ENCODE peak calls at places on chromosomes 6 and 20, in four cellular contexts. One of them, this sample, is unnamed.

GRCh38 chr20:63698739-63699465 is 2.5 kb downstream of the TNFRSF6B start:
- DNase-seq in gastrocnemius medialis: no peak
- DNase-seq in uterus: peak; percentile 66
- DNase-seq in SK-N-SH: peak; percentile 58
- DNase-seq in this sample: no peak

GRCh38 chr6:79188885-79189505 is 45.5 kb downstream of the HMGN3 start:
- DNase-seq in gastrocnemius medialis: no peak
- DNase-seq in uterus: no peak
- DNase-seq in SK-N-SH: no peak
- DNase-seq in this sample: no peak

GRCh38 chr6:69293471-69293870 is 503.3 kb downstream of the LMBRD1 start:
- DNase-seq in gastrocnemius medialis: no peak
- DNase-seq in uterus: no peak
- DNase-seq in SK-N-SH: no peak
- DNase-seq in this sample: no peak

GRCh38 chr6:74187811-74188210 is 491.8 kb downstream of the CD109 start:
- DNase-seq in gastrocnemius medialis: no peak
- DNase-seq in uterus: no peak
- DNase-seq in SK-N-SH: no peak
- DNase-seq in this sample: no peak

GRCh38 chr6:15499591-15499990 is 163.2 kb downstream of the DTNBP1 start:
- DNase-seq in gastrocnemius medialis: no peak
- DNase-seq in uterus: no peak
- DNase-seq in SK-N-SH: no peak
- DNase-seq in this sample: no peak

GRCh38 chr6:98833101-98834059 is 994 bp upstream of the POU3F2 start:
- DNase-seq in gastrocnemius medialis: no peak
- DNase-seq in uterus: no peak
- DNase-seq in SK-N-SH: peak; percentile 80
- DNase-seq in this sample: no peak

GRCh38 chr6:40803897-40804702 is 216.9 kb upstream of the LRFN2 start:
- DNase-seq in gastrocnemius medialis: no peak
- DNase-seq in uterus: no peak
- DNase-seq in SK-N-SH: no peak
- DNase-seq in this sample: no peak

GRCh38 chr20:60565093-60565492 is 606.9 kb downstream of the CDH26 start:
- DNase-seq in gastrocnemius medialis: no peak
- DNase-seq in uterus: peak; percentile 22
- DNase-seq in SK-N-SH: no peak
- DNase-seq in this sample: no peak

GRCh38 chr6:142842423-142843261 is 102.3 kb downstream of the HIVEP2 start:
- DNase-seq in gastrocnemius medialis: no peak
- DNase-seq in uterus: no peak
- DNase-seq in SK-N-SH: peak; percentile 25
- DNase-seq in this sample: peak; percentile 78
- H3K4me3 ChIP-seq in gastrocnemius medialis: no peak overlapping the region
- H3K4me3 ChIP-seq in uterus: no peak overlapping the region
- H3K4me3 ChIP-seq in SK-N-SH: peak overlapping the region; percentile 32
- H3K4me3 ChIP-seq in this sample: peak overlapping the region; percentile 36

DNA sequence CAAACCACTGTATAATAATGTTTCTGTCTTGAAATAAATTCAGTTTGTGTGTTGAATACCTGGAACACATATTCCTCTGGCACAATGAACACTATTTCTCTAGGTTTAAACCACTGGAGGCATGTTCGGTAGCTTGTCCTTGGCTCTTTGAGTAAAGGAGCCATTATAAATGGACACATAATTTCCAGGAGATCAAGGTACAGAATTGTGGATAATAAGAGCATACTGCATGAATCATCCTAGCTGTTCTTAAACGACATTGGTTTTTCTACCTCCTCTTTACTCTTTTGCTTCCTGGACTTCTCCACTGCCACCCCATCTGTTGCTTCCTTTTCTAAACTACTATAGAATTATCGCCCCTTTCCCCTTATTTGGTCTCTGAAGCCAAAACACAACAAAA is 1.2 kb downstream of the CENPW start:
- DNase-seq in gastrocnemius medialis: no peak
- DNase-seq in uterus: no peak
- DNase-seq in SK-N-SH: no peak
- DNase-seq in this sample: no peak
- H3K4me3 ChIP-seq in gastrocnemius medialis: no peak overlapping the region
- H3K4me3 ChIP-seq in uterus: peak overlapping the region; percentile 67
- H3K4me3 ChIP-seq in SK-N-SH: peak overlapping the region; percentile 84
- H3K4me3 ChIP-seq in this sample: peak overlapping the region; percentile 62

GRCh38 chr6:1688396-1688795 is 78.7 kb downstream of the FOXC1 start:
- DNase-seq in gastrocnemius medialis: no peak
- DNase-seq in uterus: no peak
- DNase-seq in SK-N-SH: no peak
- DNase-seq in this sample: no peak

GRCh38 chr6:1687402-1687801 is 77.7 kb downstream of the FOXC1 start:
- DNase-seq in gastrocnemius medialis: no peak
- DNase-seq in uterus: no peak
- DNase-seq in SK-N-SH: no peak
- DNase-seq in this sample: no peak

GRCh38 chr6:1689141-1689540 is 79.4 kb downstream of the FOXC1 start:
- DNase-seq in gastrocnemius medialis: no peak
- DNase-seq in uterus: no peak
- DNase-seq in SK-N-SH: no peak
- DNase-seq in this sample: no peak

DNA sequence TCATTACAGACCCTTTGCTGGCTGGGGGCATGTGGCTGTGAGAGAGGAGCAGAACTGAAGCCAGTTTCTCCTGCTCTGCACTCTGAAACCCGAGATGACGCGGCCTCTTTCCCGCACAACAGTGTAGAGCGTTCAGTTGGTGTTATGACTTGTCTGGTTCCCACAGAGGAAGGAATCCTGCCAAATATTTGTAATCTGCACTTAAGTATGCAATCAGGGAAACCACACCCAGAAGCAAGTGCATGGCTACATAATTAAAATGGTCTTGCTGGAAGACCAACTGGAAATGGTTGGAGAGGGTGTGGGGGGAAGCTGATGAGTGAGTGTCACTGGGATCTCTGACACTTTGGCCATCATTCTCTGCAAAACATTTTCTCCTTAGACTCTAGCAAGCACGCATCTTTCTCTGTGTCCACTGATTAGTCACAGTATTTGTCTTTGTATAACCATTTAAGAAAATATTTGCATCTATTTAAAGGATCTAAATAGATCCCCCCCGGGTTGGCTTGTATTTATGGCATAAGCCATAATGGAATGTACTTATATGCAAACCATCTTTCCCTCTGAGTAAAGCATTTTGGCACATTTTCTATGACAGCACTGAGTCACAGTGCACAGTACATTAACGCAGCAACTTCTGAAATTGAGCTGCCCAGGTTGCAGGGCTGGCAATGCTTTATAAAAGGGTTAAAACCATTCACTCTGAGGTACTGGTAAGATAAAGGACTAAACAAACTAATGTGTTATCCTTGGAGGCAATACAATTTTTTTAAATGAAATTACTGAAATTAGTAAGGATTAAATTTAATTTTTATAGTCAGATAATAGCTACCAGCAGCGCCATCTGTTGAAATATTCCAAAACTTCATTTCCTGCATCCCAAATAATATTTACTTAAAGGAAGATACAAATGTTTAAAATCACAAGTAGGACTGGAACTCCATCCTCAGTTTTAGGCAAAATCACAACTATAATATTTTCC is 76.7 kb downstream of the FOXC1 start:
- DNase-seq in gastrocnemius medialis: no peak
- DNase-seq in uterus: no peak
- DNase-seq in SK-N-SH: peak; percentile 58
- DNase-seq in this sample: no peak
- H3K4me3 ChIP-seq in gastrocnemius medialis: no peak overlapping the region
- H3K4me3 ChIP-seq in uterus: no peak overlapping the region
- H3K4me3 ChIP-seq in SK-N-SH: no peak overlapping the region
- H3K4me3 ChIP-seq in this sample: no peak overlapping the region

GRCh38 chr6:53796451-53796780 is 1.6 kb downstream of the LRRC1 start:
- DNase-seq in gastrocnemius medialis: no peak
- DNase-seq in uterus: no peak
- DNase-seq in SK-N-SH: no peak
- DNase-seq in this sample: no peak
- H3K4me3 ChIP-seq in gastrocnemius medialis: peak overlapping the region; percentile 73
- H3K4me3 ChIP-seq in uterus: no peak overlapping the region
- H3K4me3 ChIP-seq in SK-N-SH: no peak overlapping the region
- H3K4me3 ChIP-seq in this sample: no peak overlapping the region

DNA sequence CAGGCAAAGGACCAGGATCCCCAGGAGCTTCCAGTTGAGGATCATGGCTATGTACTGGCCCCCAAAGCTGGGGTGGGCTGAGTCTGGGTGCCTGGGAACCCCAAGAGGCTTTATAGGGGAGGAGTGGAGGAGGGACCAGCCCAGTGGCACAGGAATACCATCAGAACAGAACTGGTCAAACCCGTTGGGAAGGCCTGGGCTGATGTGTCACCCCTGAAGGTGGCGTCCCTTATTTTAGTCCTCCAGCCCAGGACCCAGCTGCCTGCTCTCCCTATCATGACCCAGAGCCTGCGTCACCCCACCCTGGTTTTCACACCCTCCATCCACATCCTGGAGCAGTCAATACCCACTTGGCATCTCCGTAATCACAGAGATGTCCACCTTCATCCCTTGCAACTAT is at the start of gene PSORS1C2:
- DNase-seq in gastrocnemius medialis: no peak
- DNase-seq in uterus: no peak
- DNase-seq in SK-N-SH: no peak
- DNase-seq in this sample: no peak
- H3K4me3 ChIP-seq in gastrocnemius medialis: no peak within 1 kb of the TSS
- H3K4me3 ChIP-seq in uterus: no peak within 1 kb of the TSS
- H3K4me3 ChIP-seq in SK-N-SH: no peak within 1 kb of the TSS
- H3K4me3 ChIP-seq in this sample: no peak within 1 kb of the TSS